ENCODE peak calls at places on chromosomes 7 and 10, in six cellular contexts. H, L, K, S, T and D are unnamed samples.
A peak's percentile ranks its signal among the peaks of the same experiment; 100 is the strongest.

GRCh38 chr7:106365252-106366005 is 80.6 kb upstream of the NAMPT start:
- DNase-seq in H (no peak), L (no peak), K (no peak), S (no peak), T (no peak), D (no peak)

GRCh38 chr10:79403441-79404230 is 41.8 kb downstream of the ZCCHC24 start:
- DNase-seq in H (peak; percentile 61), L (no peak), K (peak; percentile 64), S (no peak), T (peak; percentile 78), D (no peak)

GRCh38 chr10:124044143-124044862 is 49.1 kb downstream of the CHST15 start:
- DNase-seq in H (no peak), L (no peak), K (no peak), S (no peak), T (no peak), D (no peak)

GRCh38 chr7:87216701-87217508 is 2.6 kb downstream of the TMEM243 start:
- DNase-seq in H (no peak), L (no peak), K (no peak), S (no peak), T (no peak), D (no peak)

GRCh38 chr7:1619152-1620079 is 49.6 kb upstream of the PSMG3 start:
- DNase-seq in H (no peak), L (no peak), K (no peak), S (no peak), T (no peak), D (no peak)

GRCh38 chr10:28839600-28840007 is 162.3 kb downstream of the BAMBI start:
- DNase-seq in H (peak; percentile 77), L (peak; percentile 79), K (no peak), S (peak; percentile 95), T (peak; percentile 10), D (no peak)

GRCh38 chr10:111379521-111379920 is 302.7 kb downstream of the ADRA2A start:
- DNase-seq in H (no peak), L (no peak), K (no peak), S (no peak), T (no peak), D (no peak)

GRCh38 chr7:30166155-30166840 is 31.5 kb downstream of the MTURN start:
- DNase-seq in H (no peak), L (no peak), K (no peak), S (no peak), T (no peak), D (no peak)

GRCh38 chr10:70031215-70031614 is 21.4 kb upstream of the MACROH2A2 start:
- DNase-seq in H (no peak), L (no peak), K (no peak), S (no peak), T (no peak), D (no peak)

GRCh38 chr7:73766556-73767229 is 3.4 kb downstream of the CLDN3 start:
- DNase-seq in H (no peak), L (no peak), K (no peak), S (no peak), T (no peak), D (no peak)

GRCh38 chr7:77455334-77455733 is 39.2 kb upstream of the GSAP start:
- DNase-seq in H (no peak), L (peak; percentile 97), K (no peak), S (peak; percentile 93), T (no peak), D (peak; percentile 71)

GRCh38 chr7:126486806-126487205 is 765.9 kb downstream of the GRM8 start:
- DNase-seq in H (no peak), L (no peak), K (no peak), S (no peak), T (no peak), D (no peak)

GRCh38 chr10:44968101-44968886 is 8.7 kb downstream of the RASSF4 start:
- DNase-seq in H (peak; percentile 51), L (no peak), K (peak; percentile 88), S (no peak), T (no peak), D (no peak)

GRCh38 chr7:25847331-25848070 is 304.5 kb upstream of the NFE2L3 start:
- DNase-seq in H (no peak), L (peak; percentile 33), K (no peak), S (peak; percentile 73), T (no peak), D (no peak)

GRCh38 chr10:5614081-5614721 is 52.2 kb downstream of the ASB13 start:
- DNase-seq in H (no peak), L (peak; percentile 60), K (no peak), S (no peak), T (no peak), D (no peak)

GRCh38 chr7:123170333-123171016 is 29.3 kb downstream of the SLC13A1 start:
- DNase-seq in H (no peak), L (no peak), K (no peak), S (no peak), T (no peak), D (no peak)

GRCh38 chr10:102429468-102429867 is 2.9 kb downstream of the CUEDC2 start:
- DNase-seq in H (no peak), L (no peak), K (no peak), S (no peak), T (no peak), D (no peak)

GRCh38 chr10:129952771-129953489 is 11.1 kb downstream of the EBF3 start:
- DNase-seq in H (no peak), L (peak; percentile 40), K (peak; percentile 25), S (no peak), T (no peak), D (no peak)

GRCh38 chr7:84009051-84009450 is 185.5 kb downstream of the SEMA3A start:
- DNase-seq in H (no peak), L (peak; percentile 68), K (no peak), S (no peak), T (no peak), D (no peak)

GRCh38 chr7:124324262-124324661 is 291.4 kb upstream of the TMEM229A start:
- DNase-seq in H (no peak), L (peak; percentile 18), K (no peak), S (no peak), T (no peak), D (no peak)

GRCh38 chr7:6375346-6376101 is 72.2 kb downstream of the DAGLB start:
- DNase-seq in H (no peak), L (peak; percentile 49), K (no peak), S (no peak), T (no peak), D (no peak)

GRCh38 chr7:155523168-155523675 is 23.1 kb downstream of the CNPY1 start:
- DNase-seq in H (no peak), L (no peak), K (no peak), S (no peak), T (peak; percentile 17), D (no peak)

DNA sequence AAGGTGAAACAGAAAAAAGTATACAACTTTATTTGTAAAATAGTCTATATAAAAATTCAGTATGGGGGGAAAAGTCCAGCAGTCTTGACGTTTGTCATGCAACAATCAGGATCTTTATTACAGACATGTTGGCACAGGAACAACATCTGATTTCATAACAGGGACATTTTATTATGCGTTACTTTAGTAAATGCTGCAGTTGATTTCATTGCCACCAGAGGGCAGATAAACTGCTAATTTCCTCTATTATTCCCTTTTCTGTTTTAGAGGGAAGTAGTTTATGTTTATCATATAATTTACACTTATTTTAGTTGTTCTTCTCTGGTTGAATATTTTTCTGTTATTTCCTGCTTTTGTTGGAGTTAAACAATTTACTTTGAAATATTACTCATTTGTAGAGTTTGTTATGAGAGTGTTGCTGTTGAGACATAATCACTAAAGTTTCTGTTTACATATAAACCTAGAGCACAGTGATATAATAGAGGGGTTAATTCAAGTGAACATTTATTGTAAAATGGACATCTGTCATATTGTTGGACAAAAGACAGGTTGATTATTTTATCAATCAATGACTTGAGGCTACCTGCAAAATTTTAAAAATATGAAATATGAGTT is 3.3 kb downstream of the PLXDC2 start:
- DNase-seq in H (peak; percentile 60), L (peak; percentile 43), K (no peak), S (peak; percentile 64), T (no peak), D (no peak)
- H3K4me3 ChIP-seq in H (peak overlapping the region; percentile 72), L (no peak overlapping the region), K (peak overlapping the region; percentile 77), S (no peak overlapping the region), T (no peak overlapping the region), D (no peak overlapping the region)

GRCh38 chr10:77386833-77387232 is 250.8 kb downstream of the KCNMA1 start:
- DNase-seq in H (peak; percentile 82), L (peak; percentile 90), K (no peak), S (peak; percentile 74), T (peak; percentile 26), D (no peak)
- H3K27ac ChIP-seq in H (peak overlapping the region; percentile 89), L (peak overlapping the region; percentile 34), K (peak overlapping the region; percentile 82), S (peak overlapping the region; percentile 72), T (no peak overlapping the region), D (peak overlapping the region; percentile 57)

DNA sequence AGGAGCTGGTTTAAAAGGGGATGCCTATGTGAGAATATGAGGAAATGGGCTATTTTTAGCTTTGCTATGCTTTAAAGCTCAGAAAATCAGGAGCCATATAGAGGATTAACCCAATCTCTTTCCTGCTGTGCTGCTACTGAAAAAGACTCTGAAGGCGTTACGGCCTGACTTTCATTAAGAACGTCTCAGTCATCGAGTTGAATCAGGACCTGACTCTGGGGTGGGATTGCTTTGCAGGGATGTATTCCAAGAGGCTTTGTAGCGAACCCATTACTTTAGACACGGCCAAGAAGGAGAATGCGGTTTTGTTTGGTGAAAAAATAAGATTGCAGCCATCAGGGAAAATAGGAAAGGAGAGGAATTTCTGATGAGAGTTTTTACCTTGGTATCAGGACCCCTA is 426.9 kb downstream of the CCSER2 start:
- DNase-seq in H (no peak), L (no peak), K (no peak), S (no peak), T (no peak), D (no peak)
- H3K4me3 ChIP-seq in H (no peak overlapping the region), L (no peak overlapping the region), K (no peak overlapping the region), S (no peak overlapping the region), T (peak overlapping the region; percentile 7), D (no peak overlapping the region)

GRCh38 chr10:4514445-4515108 is 311.4 kb upstream of the AKR1E2 start:
- DNase-seq in H (peak; percentile 61), L (no peak), K (peak; percentile 78), S (no peak), T (no peak), D (no peak)

GRCh38 chr10:4512557-4513286 is 313.3 kb upstream of the AKR1E2 start:
- DNase-seq in H (peak; percentile 60), L (peak; percentile 71), K (no peak), S (peak; percentile 53), T (no peak), D (no peak)

GRCh38 chr10:4509405-4509804 is 316.6 kb upstream of the AKR1E2 start:
- DNase-seq in H (no peak), L (no peak), K (no peak), S (no peak), T (no peak), D (no peak)

GRCh38 chr10:4515711-4516110 is 310.3 kb upstream of the AKR1E2 start:
- DNase-seq in H (no peak), L (no peak), K (no peak), S (no peak), T (no peak), D (no peak)

GRCh38 chr10:4511559-4511958 is 314.4 kb upstream of the AKR1E2 start:
- DNase-seq in H (no peak), L (no peak), K (no peak), S (no peak), T (no peak), D (no peak)
- H3K27ac ChIP-seq in H (peak overlapping the region; percentile 53), L (no peak overlapping the region), K (no peak overlapping the region), S (no peak overlapping the region), T (no peak overlapping the region), D (no peak overlapping the region)